ENCODE peak calls at places on chromosomes 13 and 19, in nine cellular contexts. One of them, this sample, is unnamed.
A peak's percentile ranks its signal among the peaks of the same experiment; 100 is the strongest.

GRCh38 chr13:24511824-24512207 is 762 bp downstream of the PARP4 start:
- DNase-seq in IMR-90: no peak
- DNase-seq in left ventricle myocardium inferior: no peak
- DNase-seq in naive thymus-derived CD4-positive, alpha-beta T cell: no peak
- DNase-seq in aorta: no peak
- DNase-seq in osteoblast: no peak
- DNase-seq in heart right ventricle: no peak
- DNase-seq in right lobe of liver: no peak
- DNase-seq in PC-9: no peak
- DNase-seq in this sample: no peak

GRCh38 chr13:103883152-103883551 is 816.9 kb upstream of the SLC10A2 start:
- DNase-seq in IMR-90: peak; percentile 95
- DNase-seq in left ventricle myocardium inferior: peak; percentile 80
- DNase-seq in naive thymus-derived CD4-positive, alpha-beta T cell: no peak
- DNase-seq in aorta: peak; percentile 78
- DNase-seq in osteoblast: peak; percentile 19
- DNase-seq in heart right ventricle: peak; percentile 77
- DNase-seq in right lobe of liver: peak; percentile 92
- DNase-seq in PC-9: peak; percentile 98
- DNase-seq in this sample: peak; percentile 61

GRCh38 chr13:27965343-27965739 is 3.8 kb downstream of the CDX2 start:
- DNase-seq in IMR-90: no peak
- DNase-seq in left ventricle myocardium inferior: no peak
- DNase-seq in naive thymus-derived CD4-positive, alpha-beta T cell: no peak
- DNase-seq in aorta: no peak
- DNase-seq in osteoblast: peak; percentile 66
- DNase-seq in heart right ventricle: no peak
- DNase-seq in right lobe of liver: no peak
- DNase-seq in PC-9: no peak
- DNase-seq in this sample: peak; percentile 37

GRCh38 chr19:19871932-19872331 is 6.2 kb downstream of the ZNF253 start:
- DNase-seq in IMR-90: no peak
- DNase-seq in left ventricle myocardium inferior: no peak
- DNase-seq in naive thymus-derived CD4-positive, alpha-beta T cell: no peak
- DNase-seq in aorta: no peak
- DNase-seq in osteoblast: peak; percentile 17
- DNase-seq in heart right ventricle: no peak
- DNase-seq in right lobe of liver: no peak
- DNase-seq in PC-9: no peak
- DNase-seq in this sample: no peak

GRCh38 chr13:47372742-47373141 is 475.9 kb upstream of the HTR2A start:
- DNase-seq in IMR-90: peak; percentile 12
- DNase-seq in left ventricle myocardium inferior: no peak
- DNase-seq in naive thymus-derived CD4-positive, alpha-beta T cell: no peak
- DNase-seq in aorta: no peak
- DNase-seq in osteoblast: no peak
- DNase-seq in heart right ventricle: no peak
- DNase-seq in right lobe of liver: no peak
- DNase-seq in PC-9: no peak
- DNase-seq in this sample: no peak

GRCh38 chr19:3129112-3129511 is 6.7 kb upstream of the GNA15 start:
- DNase-seq in IMR-90: peak; percentile 71
- DNase-seq in left ventricle myocardium inferior: no peak
- DNase-seq in naive thymus-derived CD4-positive, alpha-beta T cell: no peak
- DNase-seq in aorta: no peak
- DNase-seq in osteoblast: peak; percentile 85
- DNase-seq in heart right ventricle: no peak
- DNase-seq in right lobe of liver: no peak
- DNase-seq in PC-9: no peak
- DNase-seq in this sample: no peak

GRCh38 chr19:45402469-45403070 is 2.3 kb downstream of the PPP1R13L start:
- DNase-seq in IMR-90: no peak
- DNase-seq in left ventricle myocardium inferior: peak; percentile 62
- DNase-seq in naive thymus-derived CD4-positive, alpha-beta T cell: no peak
- DNase-seq in aorta: no peak
- DNase-seq in osteoblast: peak; percentile 91
- DNase-seq in heart right ventricle: peak; percentile 63
- DNase-seq in right lobe of liver: peak; percentile 33
- DNase-seq in PC-9: no peak
- DNase-seq in this sample: peak; percentile 74

GRCh38 chr19:11361037-11361770 is 6.0 kb downstream of the PLPPR2 start:
- DNase-seq in IMR-90: no peak
- DNase-seq in left ventricle myocardium inferior: no peak
- DNase-seq in naive thymus-derived CD4-positive, alpha-beta T cell: no peak
- DNase-seq in aorta: no peak
- DNase-seq in osteoblast: peak; percentile 57
- DNase-seq in heart right ventricle: peak; percentile 52
- DNase-seq in right lobe of liver: peak; percentile 88
- DNase-seq in PC-9: no peak
- DNase-seq in this sample: peak; percentile 92

GRCh38 chr19:44819246-44819832 is 10.4 kb downstream of the BCAM start:
- DNase-seq in IMR-90: no peak
- DNase-seq in left ventricle myocardium inferior: no peak
- DNase-seq in naive thymus-derived CD4-positive, alpha-beta T cell: no peak
- DNase-seq in aorta: no peak
- DNase-seq in osteoblast: peak; percentile 38
- DNase-seq in heart right ventricle: no peak
- DNase-seq in right lobe of liver: no peak
- DNase-seq in PC-9: no peak
- DNase-seq in this sample: no peak

GRCh38 chr13:72986197-72986596 is 72.6 kb upstream of the KLF5 start:
- DNase-seq in IMR-90: no peak
- DNase-seq in left ventricle myocardium inferior: no peak
- DNase-seq in naive thymus-derived CD4-positive, alpha-beta T cell: no peak
- DNase-seq in aorta: no peak
- DNase-seq in osteoblast: peak; percentile 26
- DNase-seq in heart right ventricle: no peak
- DNase-seq in right lobe of liver: no peak
- DNase-seq in PC-9: no peak
- DNase-seq in this sample: no peak

GRCh38 chr13:44857061-44857460 is 132.2 kb downstream of the NUFIP1 start:
- DNase-seq in IMR-90: no peak
- DNase-seq in left ventricle myocardium inferior: no peak
- DNase-seq in naive thymus-derived CD4-positive, alpha-beta T cell: no peak
- DNase-seq in aorta: no peak
- DNase-seq in osteoblast: peak; percentile 59
- DNase-seq in heart right ventricle: no peak
- DNase-seq in right lobe of liver: no peak
- DNase-seq in PC-9: no peak
- DNase-seq in this sample: no peak

GRCh38 chr19:7716762-7717161 is 14.8 kb upstream of the FCER2 start:
- DNase-seq in IMR-90: no peak
- DNase-seq in left ventricle myocardium inferior: no peak
- DNase-seq in naive thymus-derived CD4-positive, alpha-beta T cell: no peak
- DNase-seq in aorta: no peak
- DNase-seq in osteoblast: no peak
- DNase-seq in heart right ventricle: no peak
- DNase-seq in right lobe of liver: no peak
- DNase-seq in PC-9: no peak
- DNase-seq in this sample: no peak

GRCh38 chr13:30157616-30157993 is 149.7 kb downstream of the KATNAL1 start:
- DNase-seq in IMR-90: no peak
- DNase-seq in left ventricle myocardium inferior: no peak
- DNase-seq in naive thymus-derived CD4-positive, alpha-beta T cell: no peak
- DNase-seq in aorta: no peak
- DNase-seq in osteoblast: no peak
- DNase-seq in heart right ventricle: no peak
- DNase-seq in right lobe of liver: no peak
- DNase-seq in PC-9: no peak
- DNase-seq in this sample: no peak

GRCh38 chr13:30156826-30157615 is 150.3 kb downstream of the KATNAL1 start:
- DNase-seq in IMR-90: no peak
- DNase-seq in left ventricle myocardium inferior: no peak
- DNase-seq in naive thymus-derived CD4-positive, alpha-beta T cell: no peak
- DNase-seq in aorta: no peak
- DNase-seq in osteoblast: no peak
- DNase-seq in heart right ventricle: no peak
- DNase-seq in right lobe of liver: no peak
- DNase-seq in PC-9: no peak
- DNase-seq in this sample: no peak

GRCh38 chr13:30154931-30155330 is 152.4 kb downstream of the KATNAL1 start:
- DNase-seq in IMR-90: no peak
- DNase-seq in left ventricle myocardium inferior: no peak
- DNase-seq in naive thymus-derived CD4-positive, alpha-beta T cell: no peak
- DNase-seq in aorta: no peak
- DNase-seq in osteoblast: no peak
- DNase-seq in heart right ventricle: no peak
- DNase-seq in right lobe of liver: no peak
- DNase-seq in PC-9: no peak
- DNase-seq in this sample: no peak

GRCh38 chr13:30154531-30154930 is 152.8 kb downstream of the KATNAL1 start:
- DNase-seq in IMR-90: no peak
- DNase-seq in left ventricle myocardium inferior: no peak
- DNase-seq in naive thymus-derived CD4-positive, alpha-beta T cell: no peak
- DNase-seq in aorta: no peak
- DNase-seq in osteoblast: no peak
- DNase-seq in heart right ventricle: no peak
- DNase-seq in right lobe of liver: no peak
- DNase-seq in PC-9: no peak
- DNase-seq in this sample: no peak

DNA sequence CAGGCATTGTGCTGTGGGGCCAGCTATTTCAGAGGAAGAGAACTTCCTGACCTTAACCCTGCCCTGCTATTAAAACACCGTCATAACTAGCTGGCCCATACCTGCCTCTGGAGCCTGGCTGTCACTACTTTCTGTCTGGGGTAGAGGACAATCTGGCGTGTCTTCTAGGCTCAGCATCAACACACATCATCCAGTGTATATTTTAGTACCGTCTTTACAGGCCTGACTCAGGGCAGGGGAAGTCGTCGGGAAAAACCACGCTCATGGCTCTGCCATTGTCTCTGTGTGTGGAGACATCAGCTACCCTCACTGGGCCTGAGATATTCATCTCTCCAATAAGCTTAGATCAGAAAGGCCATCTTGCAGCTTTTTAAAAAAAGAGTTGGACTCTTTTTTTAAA is 151.1 kb downstream of the KATNAL1 start:
- DNase-seq in IMR-90: peak; percentile 33
- DNase-seq in left ventricle myocardium inferior: no peak
- DNase-seq in naive thymus-derived CD4-positive, alpha-beta T cell: no peak
- DNase-seq in aorta: no peak
- DNase-seq in osteoblast: no peak
- DNase-seq in heart right ventricle: no peak
- DNase-seq in right lobe of liver: no peak
- DNase-seq in PC-9: no peak
- DNase-seq in this sample: no peak
- H3K4me3 ChIP-seq in IMR-90: no peak overlapping the region
- H3K4me3 ChIP-seq in left ventricle myocardium inferior: no peak overlapping the region
- H3K4me3 ChIP-seq in naive thymus-derived CD4-positive, alpha-beta T cell: no peak overlapping the region
- H3K4me3 ChIP-seq in aorta: no peak overlapping the region
- H3K4me3 ChIP-seq in osteoblast: no peak overlapping the region
- H3K4me3 ChIP-seq in heart right ventricle: no peak overlapping the region
- H3K4me3 ChIP-seq in right lobe of liver: no peak overlapping the region
- H3K4me3 ChIP-seq in PC-9: no peak overlapping the region
- H3K4me3 ChIP-seq in this sample: no peak overlapping the region

GRCh38 chr19:40078377-40078776 is 12.4 kb downstream of the ZNF780A start:
- DNase-seq in IMR-90: no peak
- DNase-seq in left ventricle myocardium inferior: no peak
- DNase-seq in naive thymus-derived CD4-positive, alpha-beta T cell: no peak
- DNase-seq in aorta: no peak
- DNase-seq in osteoblast: no peak
- DNase-seq in heart right ventricle: no peak
- DNase-seq in right lobe of liver: no peak
- DNase-seq in PC-9: no peak
- DNase-seq in this sample: no peak
- H3K9me3 ChIP-seq in IMR-90: peaks cover 24% of the 10 kb centered on the region
- H3K9me3 ChIP-seq in left ventricle myocardium inferior: peaks cover 64% of the 10 kb centered on the region
- H3K9me3 ChIP-seq in naive thymus-derived CD4-positive, alpha-beta T cell: peaks cover 4% of the 10 kb centered on the region
- H3K9me3 ChIP-seq in aorta: peaks cover 7% of the 10 kb centered on the region
- H3K9me3 ChIP-seq in osteoblast: peaks cover 37% of the 10 kb centered on the region
- H3K9me3 ChIP-seq in heart right ventricle: peaks cover 68% of the 10 kb centered on the region
- H3K9me3 ChIP-seq in right lobe of liver: no peaks in the 10 kb centered on the region
- H3K9me3 ChIP-seq in PC-9: peaks cover 15% of the 10 kb centered on the region
- H3K9me3 ChIP-seq in this sample: peaks cover 49% of the 10 kb centered on the region

GRCh38 chr19:46660601-46661019 is 372 bp downstream of the DACT3 start:
- DNase-seq in IMR-90: no peak
- DNase-seq in left ventricle myocardium inferior: peak; percentile 46
- DNase-seq in naive thymus-derived CD4-positive, alpha-beta T cell: peak; percentile 10
- DNase-seq in aorta: peak; percentile 70
- DNase-seq in osteoblast: no peak
- DNase-seq in heart right ventricle: no peak
- DNase-seq in right lobe of liver: no peak
- DNase-seq in PC-9: no peak
- DNase-seq in this sample: peak; percentile 29

GRCh38 chr19:46659151-46660007 is 1.6 kb downstream of the DACT3 start:
- DNase-seq in IMR-90: no peak
- DNase-seq in left ventricle myocardium inferior: no peak
- DNase-seq in naive thymus-derived CD4-positive, alpha-beta T cell: no peak
- DNase-seq in aorta: peak; percentile 72
- DNase-seq in osteoblast: peak; percentile 94
- DNase-seq in heart right ventricle: peak; percentile 39
- DNase-seq in right lobe of liver: peak; percentile 36
- DNase-seq in PC-9: no peak
- DNase-seq in this sample: peak; percentile 40

GRCh38 chr19:46660008-46660517 is 919 bp downstream of the DACT3 start:
- DNase-seq in IMR-90: no peak
- DNase-seq in left ventricle myocardium inferior: peak; percentile 22
- DNase-seq in naive thymus-derived CD4-positive, alpha-beta T cell: no peak
- DNase-seq in aorta: peak; percentile 71
- DNase-seq in osteoblast: no peak
- DNase-seq in heart right ventricle: no peak
- DNase-seq in right lobe of liver: no peak
- DNase-seq in PC-9: no peak
- DNase-seq in this sample: no peak

GRCh38 chr19:46661020-46661731 is at the start of gene DACT3:
- DNase-seq in IMR-90: peak; percentile 100
- DNase-seq in left ventricle myocardium inferior: peak; percentile 100
- DNase-seq in naive thymus-derived CD4-positive, alpha-beta T cell: peak; percentile 98
- DNase-seq in aorta: peak; percentile 100
- DNase-seq in osteoblast: peak; percentile 100
- DNase-seq in heart right ventricle: peak; percentile 100
- DNase-seq in right lobe of liver: peak; percentile 100
- DNase-seq in PC-9: peak; percentile 99
- DNase-seq in this sample: peak; percentile 100

GRCh38 chr19:46661735-46662592 is 982 bp upstream of the DACT3 start:
- DNase-seq in IMR-90: peak; percentile 90
- DNase-seq in left ventricle myocardium inferior: peak; percentile 77
- DNase-seq in naive thymus-derived CD4-positive, alpha-beta T cell: peak; percentile 76
- DNase-seq in aorta: peak; percentile 91
- DNase-seq in osteoblast: peak; percentile 95
- DNase-seq in heart right ventricle: peak; percentile 80
- DNase-seq in right lobe of liver: peak; percentile 82
- DNase-seq in PC-9: peak; percentile 81
- DNase-seq in this sample: peak; percentile 84
- H3K4me3 ChIP-seq in IMR-90: peak overlapping the region; percentile 34
- H3K4me3 ChIP-seq in left ventricle myocardium inferior: peak overlapping the region; percentile 81
- H3K4me3 ChIP-seq in naive thymus-derived CD4-positive, alpha-beta T cell: peak overlapping the region; percentile 71
- H3K4me3 ChIP-seq in aorta: no peak overlapping the region
- H3K4me3 ChIP-seq in osteoblast: peak overlapping the region; percentile 62
- H3K4me3 ChIP-seq in heart right ventricle: no peak overlapping the region
- H3K4me3 ChIP-seq in right lobe of liver: peak overlapping the region; percentile 17
- H3K4me3 ChIP-seq in PC-9: peak overlapping the region; percentile 54
- H3K4me3 ChIP-seq in this sample: peak overlapping the region; percentile 26

DNA sequence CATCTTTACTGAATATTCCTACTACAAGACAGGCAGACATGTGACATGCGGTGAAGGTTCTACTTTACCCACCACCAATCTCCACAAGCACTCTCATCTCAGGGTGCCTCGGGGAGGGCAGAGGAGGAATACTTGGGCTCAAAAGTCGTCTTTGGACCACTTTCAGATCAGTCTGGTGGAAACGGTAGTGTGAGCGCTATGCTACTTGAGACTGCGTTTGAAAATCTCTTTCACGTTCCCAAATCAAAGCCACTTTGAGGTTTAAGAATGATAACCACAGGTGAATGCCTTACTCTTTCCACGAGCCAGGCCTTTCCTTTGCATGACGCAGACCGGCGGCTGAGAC is 1.5 kb upstream of the SOX1 start:
- DNase-seq in IMR-90: no peak
- DNase-seq in left ventricle myocardium inferior: no peak
- DNase-seq in naive thymus-derived CD4-positive, alpha-beta T cell: no peak
- DNase-seq in aorta: no peak
- DNase-seq in osteoblast: peak; percentile 82
- DNase-seq in heart right ventricle: no peak
- DNase-seq in right lobe of liver: no peak
- DNase-seq in PC-9: no peak
- DNase-seq in this sample: no peak
- H3K9me3 ChIP-seq in IMR-90: peaks cover 5% of the 10 kb centered on the region
- H3K9me3 ChIP-seq in left ventricle myocardium inferior: no peaks in the 10 kb centered on the region
- H3K9me3 ChIP-seq in naive thymus-derived CD4-positive, alpha-beta T cell: no peaks in the 10 kb centered on the region
- H3K9me3 ChIP-seq in aorta: no peaks in the 10 kb centered on the region
- H3K9me3 ChIP-seq in osteoblast: no peaks in the 10 kb centered on the region
- H3K9me3 ChIP-seq in heart right ventricle: no peaks in the 10 kb centered on the region
- H3K9me3 ChIP-seq in right lobe of liver: no peaks in the 10 kb centered on the region
- H3K9me3 ChIP-seq in PC-9: no peaks in the 10 kb centered on the region
- H3K9me3 ChIP-seq in this sample: no peaks in the 10 kb centered on the region

This sample was measured in mucosa of descending colon.